ENCODE peak calls at places on chromosomes 7 and 10, in ten cellular contexts. One of them, this sample, is unnamed.

GRCh38 chr10:22598488-22598887 is 115.9 kb downstream of the PIP4K2A start:
- DNase-seq in GM12878: no peak
- DNase-seq in Kasumi-1: no peak
- DNase-seq in GM03348: no peak
- DNase-seq in GDM1: no peak
- DNase-seq in left colon: no peak
- DNase-seq in thoracic aorta: no peak
- DNase-seq in hippocampal formation: no peak
- DNase-seq in tibial artery: no peak
- DNase-seq in memory B cell: no peak
- DNase-seq in this sample: no peak

GRCh38 chr7:42457663-42458062 is 220.7 kb upstream of the GLI3 start:
- DNase-seq in GM12878: no peak
- DNase-seq in Kasumi-1: no peak
- DNase-seq in GM03348: no peak
- DNase-seq in GDM1: no peak
- DNase-seq in left colon: no peak
- DNase-seq in thoracic aorta: no peak
- DNase-seq in hippocampal formation: no peak
- DNase-seq in tibial artery: no peak
- DNase-seq in memory B cell: no peak
- DNase-seq in this sample: no peak

GRCh38 chr10:122078326-122078725 is 89.4 kb downstream of the TACC2 start:
- DNase-seq in GM12878: no peak
- DNase-seq in Kasumi-1: no peak
- DNase-seq in GM03348: no peak
- DNase-seq in GDM1: no peak
- DNase-seq in left colon: no peak
- DNase-seq in thoracic aorta: no peak
- DNase-seq in hippocampal formation: no peak
- DNase-seq in tibial artery: no peak
- DNase-seq in memory B cell: no peak
- DNase-seq in this sample: no peak

GRCh38 chr10:24344695-24345473 is 135.9 kb downstream of the KIAA1217 start:
- DNase-seq in GM12878: no peak
- DNase-seq in Kasumi-1: no peak
- DNase-seq in GM03348: no peak
- DNase-seq in GDM1: no peak
- DNase-seq in left colon: no peak
- DNase-seq in thoracic aorta: no peak
- DNase-seq in hippocampal formation: no peak
- DNase-seq in tibial artery: no peak
- DNase-seq in memory B cell: no peak
- DNase-seq in this sample: no peak

GRCh38 chr7:50308301-50309129 is 4.0 kb downstream of the IKZF1 start:
- DNase-seq in GM12878: no peak
- DNase-seq in Kasumi-1: peak
- DNase-seq in GM03348: no peak
- DNase-seq in GDM1: no peak
- DNase-seq in left colon: peak
- DNase-seq in thoracic aorta: no peak
- DNase-seq in hippocampal formation: no peak
- DNase-seq in tibial artery: no peak
- DNase-seq in memory B cell: no peak
- DNase-seq in this sample: no peak

GRCh38 chr10:43065761-43066160 is 11.1 kb upstream of the RET start:
- DNase-seq in GM12878: no peak
- DNase-seq in Kasumi-1: no peak
- DNase-seq in GM03348: no peak
- DNase-seq in GDM1: no peak
- DNase-seq in left colon: no peak
- DNase-seq in thoracic aorta: no peak
- DNase-seq in hippocampal formation: no peak
- DNase-seq in tibial artery: no peak
- DNase-seq in memory B cell: no peak
- DNase-seq in this sample: no peak

GRCh38 chr7:70376561-70377031 is 755.3 kb upstream of the GALNT17 start:
- DNase-seq in GM12878: no peak
- DNase-seq in Kasumi-1: no peak
- DNase-seq in GM03348: no peak
- DNase-seq in GDM1: no peak
- DNase-seq in left colon: no peak
- DNase-seq in thoracic aorta: no peak
- DNase-seq in hippocampal formation: no peak
- DNase-seq in tibial artery: no peak
- DNase-seq in memory B cell: no peak
- DNase-seq in this sample: no peak

GRCh38 chr10:92242380-92242779 is 48.5 kb downstream of the CPEB3 start:
- DNase-seq in GM12878: no peak
- DNase-seq in Kasumi-1: no peak
- DNase-seq in GM03348: no peak
- DNase-seq in GDM1: no peak
- DNase-seq in left colon: no peak
- DNase-seq in thoracic aorta: no peak
- DNase-seq in hippocampal formation: no peak
- DNase-seq in tibial artery: no peak
- DNase-seq in memory B cell: no peak
- DNase-seq in this sample: no peak

GRCh38 chr10:91247360-91248111 is 27.1 kb downstream of the PCGF5 start:
- DNase-seq in GM12878: no peak
- DNase-seq in Kasumi-1: no peak
- DNase-seq in GM03348: peak
- DNase-seq in GDM1: no peak
- DNase-seq in left colon: no peak
- DNase-seq in thoracic aorta: no peak
- DNase-seq in hippocampal formation: no peak
- DNase-seq in tibial artery: peak
- DNase-seq in memory B cell: no peak
- DNase-seq in this sample: no peak

GRCh38 chr7:124276005-124276606 is 243.2 kb upstream of the TMEM229A start:
- DNase-seq in GM12878: no peak
- DNase-seq in Kasumi-1: peak
- DNase-seq in GM03348: no peak
- DNase-seq in GDM1: no peak
- DNase-seq in left colon: peak
- DNase-seq in thoracic aorta: no peak
- DNase-seq in hippocampal formation: no peak
- DNase-seq in tibial artery: no peak
- DNase-seq in memory B cell: no peak
- DNase-seq in this sample: no peak

GRCh38 chr7:112446431-112446830 is 3.8 kb upstream of the IFRD1 start:
- DNase-seq in GM12878: no peak
- DNase-seq in Kasumi-1: no peak
- DNase-seq in GM03348: no peak
- DNase-seq in GDM1: no peak
- DNase-seq in left colon: no peak
- DNase-seq in thoracic aorta: no peak
- DNase-seq in hippocampal formation: no peak
- DNase-seq in tibial artery: no peak
- DNase-seq in memory B cell: no peak
- DNase-seq in this sample: no peak

GRCh38 chr7:2032030-2032875 is 200.5 kb downstream of the MAD1L1 start:
- DNase-seq in GM12878: no peak
- DNase-seq in Kasumi-1: no peak
- DNase-seq in GM03348: no peak
- DNase-seq in GDM1: no peak
- DNase-seq in left colon: no peak
- DNase-seq in thoracic aorta: no peak
- DNase-seq in hippocampal formation: no peak
- DNase-seq in tibial artery: no peak
- DNase-seq in memory B cell: no peak
- DNase-seq in this sample: no peak

GRCh38 chr7:9181356-9181755 is 747.9 kb downstream of the NXPH1 start:
- DNase-seq in GM12878: no peak
- DNase-seq in Kasumi-1: no peak
- DNase-seq in GM03348: no peak
- DNase-seq in GDM1: no peak
- DNase-seq in left colon: no peak
- DNase-seq in thoracic aorta: no peak
- DNase-seq in hippocampal formation: no peak
- DNase-seq in tibial artery: no peak
- DNase-seq in memory B cell: no peak
- DNase-seq in this sample: no peak